ENCODE peak calls at places on chromosomes 13 and 19, in ten cellular contexts. F, Y, U, N, A, B, I, T, O and R are unnamed samples.

GRCh38 chr13:44969858-44970484 is 19.3 kb downstream of the NUFIP1 start:
- DNase-seq in F (no peak), Y (no peak), U (no peak), N (no peak), A (peak), B (peak), I (peak), T (no peak), O (peak), R (peak)

GRCh38 chr19:1026189-1027019 is at the start of gene CNN2:
- DNase-seq in F (peak), Y (peak), U (no peak), N (no peak), A (peak), B (peak), I (peak), T (peak), O (peak), R (no peak)

GRCh38 chr13:99322297-99323103 is 15.3 kb upstream of the GPR183 start:
- DNase-seq in F (peak), Y (no peak), U (no peak), N (no peak), A (no peak), B (peak), I (peak), T (peak), O (peak), R (no peak)

GRCh38 chr19:47512183-47512947 is 2.5 kb downstream of the NAPA start:
- DNase-seq in F (no peak), Y (peak), U (no peak), N (no peak), A (no peak), B (peak), I (no peak), T (no peak), O (peak), R (no peak)

GRCh38 chr19:10752237-10752912 is 34.5 kb downstream of the DNM2 start:
- DNase-seq in F (no peak), Y (no peak), U (no peak), N (no peak), A (no peak), B (no peak), I (peak), T (no peak), O (no peak), R (no peak)

GRCh38 chr13:36475468-36475867 is 43.2 kb downstream of the CCNA1 start:
- DNase-seq in F (no peak), Y (no peak), U (no peak), N (no peak), A (no peak), B (no peak), I (no peak), T (no peak), O (peak), R (peak)

GRCh38 chr19:46303702-46304397 is 7.0 kb downstream of the HIF3A start:
- DNase-seq in F (no peak), Y (peak), U (peak), N (no peak), A (peak), B (peak), I (no peak), T (no peak), O (peak), R (no peak)

GRCh38 chr13:48316826-48317510 is 13.4 kb downstream of the RB1 start:
- DNase-seq in F (no peak), Y (no peak), U (no peak), N (no peak), A (no peak), B (no peak), I (no peak), T (no peak), O (no peak), R (no peak)

GRCh38 chr13:109715902-109716301 is 70.5 kb downstream of the IRS2 start:
- DNase-seq in F (no peak), Y (no peak), U (no peak), N (no peak), A (no peak), B (peak), I (peak), T (no peak), O (peak), R (no peak)

GRCh38 chr19:3368848-3369336 is 2.5 kb downstream of the NFIC start:
- DNase-seq in F (no peak), Y (no peak), U (no peak), N (no peak), A (no peak), B (no peak), I (no peak), T (no peak), O (no peak), R (no peak)

GRCh38 chr19:10748924-10749434 is 31.1 kb downstream of the DNM2 start:
- DNase-seq in F (no peak), Y (peak), U (no peak), N (no peak), A (peak), B (no peak), I (peak), T (peak), O (peak), R (peak)

GRCh38 chr13:29922281-29922821 is 71.9 kb upstream of the UBL3 start:
- DNase-seq in F (no peak), Y (no peak), U (no peak), N (no peak), A (no peak), B (peak), I (no peak), T (no peak), O (peak), R (no peak)

GRCh38 chr19:54379187-54379678 is 14.5 kb upstream of the LAIR1 start:
- DNase-seq in F (no peak), Y (no peak), U (no peak), N (no peak), A (no peak), B (no peak), I (no peak), T (no peak), O (no peak), R (no peak)

GRCh38 chr13:43377955-43378354 is 354.6 kb downstream of the DNAJC15 start:
- DNase-seq in F (no peak), Y (no peak), U (no peak), N (no peak), A (no peak), B (no peak), I (no peak), T (no peak), O (peak), R (no peak)

GRCh38 chr13:36712785-36713184 is 39.0 kb downstream of the SERTM1 start:
- DNase-seq in F (no peak), Y (no peak), U (no peak), N (no peak), A (no peak), B (no peak), I (peak), T (no peak), O (peak), R (no peak)

GRCh38 chr19:27777726-27778125 is 1435.2 kb downstream of the UQCRFS1 start:
- DNase-seq in F (no peak), Y (no peak), U (no peak), N (no peak), A (no peak), B (no peak), I (no peak), T (no peak), O (no peak), R (no peak)

GRCh38 chr19:19170053-19170945 is at the start of gene MEF2B:
- DNase-seq in F (peak), Y (peak), U (peak), N (peak), A (no peak), B (no peak), I (peak), T (no peak), O (peak), R (peak)

GRCh38 chr19:3302755-3303154 is 63.6 kb upstream of the NFIC start:
- DNase-seq in F (no peak), Y (no peak), U (no peak), N (no peak), A (no peak), B (no peak), I (no peak), T (no peak), O (no peak), R (no peak)

GRCh38 chr13:109180905-109181425 is 551.6 kb downstream of the MYO16 start:
- DNase-seq in F (no peak), Y (no peak), U (no peak), N (no peak), A (no peak), B (peak), I (peak), T (peak), O (peak), R (no peak)

GRCh38 chr19:37304190-37304883 is 66.6 kb upstream of the ZNF527 start:
- DNase-seq in F (no peak), Y (no peak), U (no peak), N (no peak), A (no peak), B (no peak), I (peak), T (no peak), O (peak), R (no peak)

GRCh38 chr13:33275916-33276315 is 9.6 kb downstream of the STARD13 start:
- DNase-seq in F (no peak), Y (no peak), U (no peak), N (no peak), A (no peak), B (peak), I (peak), T (no peak), O (peak), R (no peak)

GRCh38 chr13:98978280-98978679 is 416 bp upstream of the DOCK9 start:
- DNase-seq in F (no peak), Y (no peak), U (no peak), N (no peak), A (no peak), B (peak), I (peak), T (peak), O (peak), R (no peak)

GRCh38 chr19:57682226-57682766 is 519 bp downstream of the ZNF551 start:
- DNase-seq in F (no peak), Y (no peak), U (no peak), N (no peak), A (peak), B (no peak), I (no peak), T (no peak), O (no peak), R (no peak)

GRCh38 chr19:29876414-29876813 is 64.6 kb downstream of the CCNE1 start:
- DNase-seq in F (no peak), Y (no peak), U (no peak), N (no peak), A (no peak), B (no peak), I (no peak), T (no peak), O (no peak), R (no peak)

GRCh38 chr13:106899444-106899843 is 331.5 kb upstream of the ARGLU1 start:
- DNase-seq in F (no peak), Y (no peak), U (no peak), N (no peak), A (no peak), B (no peak), I (no peak), T (no peak), O (no peak), R (no peak)

GRCh38 chr19:58346961-58347929 is 6.0 kb downstream of the A1BG start:
- DNase-seq in F (peak), Y (peak), U (peak), N (peak), A (peak), B (peak), I (peak), T (peak), O (peak), R (peak)

GRCh38 chr19:18046066-18046718 is 38.2 kb downstream of the ARRDC2 start:
- DNase-seq in F (no peak), Y (no peak), U (no peak), N (no peak), A (no peak), B (peak), I (peak), T (peak), O (peak), R (no peak)

GRCh38 chr13:23609414-23610186 is 39.4 kb downstream of the TNFRSF19 start:
- DNase-seq in F (no peak), Y (peak), U (no peak), N (no peak), A (no peak), B (peak), I (peak), T (no peak), O (peak), R (no peak)

GRCh38 chr19:58386166-58386575 is 898 bp upstream of the RPS5 start:
- DNase-seq in F (no peak), Y (no peak), U (no peak), N (no peak), A (no peak), B (no peak), I (no peak), T (no peak), O (no peak), R (peak)

GRCh38 chr19:46180701-46181385 is 32.8 kb downstream of the IGFL2 start:
- DNase-seq in F (no peak), Y (no peak), U (no peak), N (no peak), A (no peak), B (peak), I (peak), T (peak), O (peak), R (no peak)

GRCh38 chr13:113118328-113119021 is 4.1 kb upstream of the F10 start:
- DNase-seq in F (no peak), Y (no peak), U (no peak), N (no peak), A (no peak), B (no peak), I (no peak), T (no peak), O (no peak), R (no peak)

GRCh38 chr19:18128044-18128443 is 24.9 kb upstream of the PIK3R2 start:
- DNase-seq in F (no peak), Y (no peak), U (no peak), N (no peak), A (no peak), B (no peak), I (no peak), T (no peak), O (peak), R (no peak)

GRCh38 chr19:39156230-39156890 is 30.8 kb downstream of the PAK4 start:
- DNase-seq in F (no peak), Y (no peak), U (no peak), N (no peak), A (no peak), B (no peak), I (peak), T (peak), O (peak), R (no peak)

GRCh38 chr19:17125728-17126677 is 50.4 kb downstream of the MYO9B start:
- DNase-seq in F (peak), Y (peak), U (no peak), N (peak), A (no peak), B (no peak), I (peak), T (no peak), O (no peak), R (no peak)